ENCODE peak calls at places on chromosomes 1 and 21, in four cellular contexts. S is HEK293T, T is GM12878, B is K562. P is an unnamed sample.
A peak's percentile ranks its signal among the peaks of the same experiment; 100 is the strongest.

GRCh38 chr1:153697191-153697872 is 18.8 kb downstream of the NPR1 start:
- DNase-seq in T (no peak), S (no peak), B (peak; percentile 93), P (peak; percentile 27)

GRCh38 chr21:39051561-39051949 is 131.7 kb downstream of the PSMG1 start:
- DNase-seq in T (no peak), B (no peak), S (no peak), P (no peak)

GRCh38 chr21:14942801-14943490 is 121.9 kb downstream of the NRIP1 start:
- DNase-seq in T (no peak), B (no peak), S (no peak), P (no peak)

GRCh38 chr1:152707860-152708259 is at the start of gene LCE4A:
- DNase-seq in B (no peak), T (no peak), S (no peak), P (no peak)

GRCh38 chr1:43453442-43454269 is at the start of gene HYI:
- DNase-seq in T (peak; percentile 44), B (peak; percentile 51), S (peak; percentile 85), P (peak; percentile 88)

GRCh38 chr1:193111641-193112090 is 6.5 kb upstream of the GLRX2 start:
- DNase-seq in B (no peak), T (no peak), S (no peak), P (no peak)

GRCh38 chr1:160855181-160855981 is 7.3 kb downstream of the CD244 start:
- DNase-seq in T (peak; percentile 51), B (no peak), S (no peak), P (no peak)

GRCh38 chr21:46172863-46173528 is 11.3 kb downstream of the SPATC1L start:
- DNase-seq in B (no peak), S (no peak), T (no peak), P (no peak)

GRCh38 chr21:20997633-20998455 is at the start of gene NCAM2:
- DNase-seq in T (no peak), S (peak; percentile 70), B (peak; percentile 70), P (peak; percentile 93)

GRCh38 chr1:18183477-18183974 is 75.9 kb downstream of the IGSF21 start:
- DNase-seq in S (no peak), T (no peak), B (no peak), P (no peak)

GRCh38 chr1:184866991-184867788 is 107.1 kb downstream of the NIBAN1 start:
- DNase-seq in T (peak; percentile 79), B (no peak), S (no peak), P (no peak)

GRCh38 chr1:207831517-207832327 is 79.2 kb downstream of the CD34 start:
- DNase-seq in S (no peak), T (peak; percentile 94), B (no peak), P (no peak)

GRCh38 chr21:41610042-41610839 is 102.3 kb upstream of the TMPRSS2 start:
- DNase-seq in B (peak; percentile 73), T (no peak), S (peak; percentile 81), P (peak; percentile 70)

GRCh38 chr1:236997361-236997760 is 6.9 kb downstream of the MT1HL1 start:
- DNase-seq in B (no peak), S (no peak), T (no peak), P (no peak)

GRCh38 chr1:41714613-41715389 is 203.9 kb downstream of the HIVEP3 start:
- DNase-seq in S (no peak), T (no peak), B (no peak), P (peak; percentile 85)

GRCh38 chr21:34987673-34988072 is 61.4 kb downstream of the RUNX1 start:
- DNase-seq in S (no peak), B (no peak), T (no peak), P (no peak)

GRCh38 chr1:51088474-51088873 is 13.6 kb upstream of the C1orf185 start:
- DNase-seq in S (no peak), T (no peak), B (no peak), P (no peak)

GRCh38 chr21:26966978-26967913 is at the start of gene ADAMTS5:
- DNase-seq in S (peak; percentile 59), B (no peak), T (no peak), P (peak; percentile 80)

GRCh38 chr21:46323227-46323709 is 402 bp downstream of the C21orf58 start:
- DNase-seq in S (peak; percentile 16), T (no peak), B (no peak), P (no peak)

GRCh38 chr1:16392740-16393139 is 25.7 kb downstream of the SZRD1 start:
- DNase-seq in B (no peak), S (no peak), T (no peak), P (no peak)

GRCh38 chr1:168623838-168624237 is 47.4 kb downstream of the XCL1 start:
- DNase-seq in B (no peak), S (no peak), T (no peak), P (no peak)

GRCh38 chr1:13779930-13780329 is 79.9 kb downstream of the PRDM2 start:
- DNase-seq in T (no peak), S (no peak), B (no peak), P (no peak)

GRCh38 chr1:26291433-26291832 is 11.5 kb downstream of the SH3BGRL3 start:
- DNase-seq in S (no peak), T (no peak), B (no peak), P (no peak)

GRCh38 chr1:26290061-26290415 is 10.2 kb downstream of the SH3BGRL3 start:
- DNase-seq in B (no peak), T (no peak), S (no peak), P (no peak)

GRCh38 chr1:26289158-26290059 is 9.5 kb downstream of the SH3BGRL3 start:
- DNase-seq in B (no peak), T (no peak), S (no peak), P (no peak)

GRCh38 chr1:26291939-26292338 is 12.1 kb downstream of the SH3BGRL3 start:
- DNase-seq in T (no peak), S (no peak), B (no peak), P (no peak)

DNA sequence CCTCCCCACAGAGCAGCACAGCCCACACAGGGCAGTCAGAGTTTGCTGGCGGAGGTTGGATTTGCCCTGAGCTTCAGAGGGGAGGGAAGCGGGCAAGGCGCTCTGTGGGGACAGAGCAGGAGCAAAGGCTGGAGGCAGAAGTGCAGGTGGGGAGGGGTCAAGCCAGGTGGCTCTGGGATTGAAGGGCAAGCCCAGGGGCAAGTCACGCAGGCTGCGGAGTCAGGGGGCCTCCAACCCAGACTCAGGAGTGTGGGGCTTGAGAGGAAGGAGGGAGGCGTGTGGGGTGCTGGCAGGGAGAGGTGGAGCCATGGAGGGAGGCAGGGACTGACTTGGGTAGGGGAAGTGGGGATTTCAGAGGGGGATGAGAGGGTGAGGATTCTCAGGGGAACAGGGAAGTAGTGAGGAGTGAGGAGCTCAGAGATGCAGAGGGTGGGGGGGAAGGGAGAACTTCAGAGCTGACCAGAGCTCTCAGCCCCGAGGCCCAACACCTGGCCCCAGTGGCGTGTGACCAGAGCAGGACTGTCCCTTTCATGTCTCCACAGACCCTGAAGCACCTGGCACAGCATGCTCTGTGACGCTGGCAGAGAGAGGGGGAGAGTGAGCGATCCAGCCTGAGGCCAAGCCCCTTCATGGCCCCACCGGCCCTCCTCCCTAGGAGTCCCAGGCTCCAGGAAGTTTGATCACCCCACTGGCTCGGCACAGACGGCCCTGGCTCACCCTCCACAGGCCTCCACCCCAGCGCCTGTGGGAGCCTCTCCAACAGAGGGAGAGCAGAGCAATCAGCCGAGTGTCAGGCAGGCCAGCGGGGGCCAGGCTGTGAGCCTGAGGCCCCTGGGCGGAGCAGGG is 10.8 kb downstream of the SH3BGRL3 start:
- DNase-seq in S (no peak), B (no peak), T (no peak), P (peak; percentile 59)
- TF ChIP-seq FOXM1 in S (no peak), B (no peak), T (no peak), P (no peak)

DNA sequence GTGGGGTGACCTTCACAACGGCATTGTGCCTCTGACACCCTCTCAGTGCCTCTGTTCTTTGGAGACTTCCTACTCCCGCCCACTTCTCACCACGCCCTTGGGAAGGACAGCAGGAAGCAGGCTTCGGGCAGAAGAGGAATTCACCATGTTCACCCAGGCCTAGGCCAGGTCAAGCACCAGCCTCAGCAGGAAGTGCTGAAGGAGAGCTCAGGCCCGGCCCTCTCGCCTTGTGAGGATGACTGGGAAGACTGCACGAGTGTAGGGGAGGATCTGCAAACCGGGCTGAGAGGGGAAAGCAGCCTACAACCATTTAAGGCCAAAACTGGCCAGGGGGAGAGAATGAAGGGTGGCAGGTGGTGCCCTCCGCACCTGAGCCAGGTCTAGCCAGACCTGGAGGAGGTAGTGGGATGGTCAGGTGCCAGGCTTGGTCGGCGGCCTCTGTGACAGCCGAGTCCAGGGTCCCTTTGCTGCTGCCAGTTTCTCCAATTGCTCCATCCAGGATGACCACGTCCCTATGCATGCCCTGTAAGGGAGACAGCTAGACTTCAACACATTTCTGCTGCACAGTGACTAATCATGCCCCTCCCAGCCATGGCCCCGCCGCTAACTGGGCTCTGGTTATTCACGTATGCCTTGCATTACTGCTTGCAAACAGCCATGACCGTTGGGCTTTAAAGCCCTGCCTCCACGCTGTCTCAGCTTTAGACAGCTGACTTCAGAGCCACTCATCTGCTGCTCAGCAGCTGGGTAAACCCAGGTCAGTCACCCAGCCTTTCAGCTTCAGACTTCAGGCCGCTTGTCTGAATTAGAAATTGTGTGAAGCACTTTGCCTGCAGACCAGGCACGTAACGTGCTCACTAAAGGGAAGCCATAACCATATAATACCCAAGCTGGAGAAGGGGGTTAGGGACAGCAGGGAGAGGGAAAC is 8.9 kb downstream of the MRTO4 start:
- DNase-seq in S (no peak), B (no peak), T (no peak), P (no peak)
- TF ChIP-seq FOXM1 in S (no peak), B (no peak), T (no peak), P (no peak)

DNA sequence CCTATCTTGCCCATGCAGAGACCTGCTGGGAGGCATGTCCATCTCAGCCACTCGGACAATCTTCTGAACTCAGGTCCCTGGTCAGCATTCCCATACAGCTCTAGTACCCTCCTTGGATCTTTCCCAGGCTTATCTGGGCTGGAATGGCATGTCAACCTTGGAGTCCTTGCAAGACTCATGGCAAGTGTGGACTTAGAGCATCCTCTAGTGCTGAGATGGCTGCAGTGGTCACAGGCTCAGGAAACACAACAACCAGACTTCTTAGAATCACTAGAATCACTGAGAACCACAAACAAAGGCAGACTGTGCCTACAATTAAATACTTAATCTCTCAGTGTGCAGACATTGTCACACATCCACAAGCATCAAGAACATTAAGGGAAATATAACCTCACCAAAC is 73.1 kb upstream of the TSHB start:
- DNase-seq in S (peak; percentile 33), T (no peak), B (no peak), P (no peak)
- TF ChIP-seq FOXM1 in S (no peak), T (no peak), B (no peak), P (no peak)

GRCh38 chr1:172742599-172743500 is 83.9 kb downstream of the FASLG start:
- DNase-seq in T (no peak), B (peak; percentile 51), S (peak; percentile 47), P (peak; percentile 36)
- TF ChIP-seq FOXM1 in T (peak; percentile 30), B (no peak), S (no peak), P (no peak)